ENCODE peak calls at places on chromosomes 6 and 20, in eight cellular contexts. M is stimulated activated CD8-positive, alpha-beta memory T cell treated with anti-CD3 and anti-CD28 coated beads, Interleukin-15, amount 100 ng/mL, for 4 hours; Z is CD8-positive, alpha-beta T cell; A is Calu3; F is activated naive CD8-positive, alpha-beta T cell treated with anti-CD3 and anti-CD28 coated beads for 36 hours; N is mucosa of gallbladder; D is HuH-7.5; I is choroid plexus epithelial cell. B is an unnamed sample.

GRCh38 chr20:13302647-13303425 is 81.8 kb downstream of the ISM1 start:
- DNase-seq in D (peak; percentile 59), A (peak; percentile 46), M (no peak), Z (no peak), N (no peak), F (peak; percentile 41), I (peak; percentile 39), B (no peak)

GRCh38 chr6:135212935-135213334 is 31.8 kb downstream of the MYB start:
- DNase-seq in F (no peak), A (no peak), D (no peak), M (no peak), I (peak; percentile 50), Z (no peak), N (no peak), B (no peak)

GRCh38 chr6:35497571-35498406 is 910 bp upstream of the TEAD3 start:
- DNase-seq in N (peak; percentile 55), F (peak; percentile 50), D (peak; percentile 60), M (peak; percentile 24), I (peak; percentile 82), Z (no peak), A (peak; percentile 57), B (peak; percentile 65)

GRCh38 chr6:150813319-150813992 is 52.0 kb upstream of the MTHFD1L start:
- DNase-seq in N (no peak), I (peak; percentile 7), D (no peak), F (peak; percentile 39), A (peak; percentile 9), M (no peak), Z (no peak), B (no peak)

GRCh38 chr6:51959744-51960383 is 127.5 kb downstream of the PKHD1 start:
- DNase-seq in N (peak; percentile 79), F (peak; percentile 41), M (no peak), I (peak; percentile 80), A (peak; percentile 65), Z (no peak), D (peak; percentile 11), B (peak; percentile 70)

GRCh38 chr6:15796130-15796766 is 133.4 kb upstream of the DTNBP1 start:
- DNase-seq in Z (no peak), M (no peak), I (peak; percentile 18), N (no peak), F (no peak), A (no peak), D (no peak), B (no peak)

GRCh38 chr6:162750776-162751175 is 23.0 kb downstream of the PACRG start:
- DNase-seq in D (no peak), N (no peak), I (peak; percentile 15), F (no peak), Z (no peak), M (no peak), A (no peak), B (no peak)

GRCh38 chr6:33144373-33144772 is 47.9 kb downstream of the COL11A2 start:
- DNase-seq in N (no peak), F (no peak), I (no peak), D (no peak), A (no peak), M (no peak), Z (no peak), B (no peak)

GRCh38 chr6:11251553-11252358 is 19.3 kb upstream of the NEDD9 start:
- DNase-seq in F (no peak), A (peak; percentile 60), M (no peak), N (peak; percentile 52), Z (no peak), D (no peak), I (peak; percentile 85), B (no peak)

GRCh38 chr6:159126590-159126989 is 42.6 kb upstream of the FNDC1 start:
- DNase-seq in I (no peak), F (no peak), M (no peak), A (no peak), N (no peak), D (no peak), Z (no peak), B (no peak)

GRCh38 chr20:50014570-50015562 is 32.1 kb downstream of the SNAI1 start:
- DNase-seq in Z (no peak), D (no peak), A (no peak), F (no peak), M (no peak), I (no peak), N (no peak), B (no peak)

GRCh38 chr6:37134622-37135191 is 35.2 kb upstream of the PIM1 start:
- DNase-seq in F (no peak), M (no peak), Z (no peak), N (peak; percentile 76), D (no peak), I (peak; percentile 97), A (peak; percentile 84), B (peak; percentile 57)

GRCh38 chr6:156250593-156250992 is 526.6 kb upstream of the ARID1B start:
- DNase-seq in M (peak; percentile 5), D (no peak), F (peak; percentile 43), Z (no peak), A (no peak), N (no peak), I (no peak), B (no peak)

GRCh38 chr20:35008411-35009342 is 53.0 kb downstream of the MYH7B start:
- DNase-seq in F (no peak), M (no peak), N (no peak), I (no peak), A (no peak), D (no peak), Z (no peak), B (no peak)

GRCh38 chr20:17227669-17228623 is 1.1 kb downstream of the PCSK2 start:
- DNase-seq in M (no peak), F (no peak), D (no peak), I (peak; percentile 1), A (no peak), Z (no peak), N (no peak), B (no peak)

GRCh38 chr20:18637296-18637695 is 49.4 kb downstream of the DTD1 start:
- DNase-seq in M (no peak), N (no peak), Z (no peak), A (no peak), I (no peak), D (no peak), F (no peak), B (no peak)

GRCh38 chr6:17879224-17879623 is 108.2 kb downstream of the KIF13A start:
- DNase-seq in A (no peak), I (peak; percentile 34), N (no peak), Z (no peak), F (no peak), M (no peak), D (no peak), B (no peak)

GRCh38 chr6:118860363-118860762 is 33.6 kb upstream of the ASF1A start:
- DNase-seq in I (no peak), M (no peak), D (no peak), A (no peak), N (no peak), Z (no peak), F (no peak), B (no peak)

GRCh38 chr6:9140181-9140580 is 704.8 kb upstream of the SLC35B3 start:
- DNase-seq in I (no peak), A (peak; percentile 5), N (peak; percentile 44), M (no peak), F (no peak), D (no peak), Z (no peak), B (peak; percentile 55)

GRCh38 chr6:15077964-15078363 is 167.9 kb upstream of the JARID2 start:
- DNase-seq in Z (no peak), N (no peak), I (no peak), F (no peak), A (no peak), M (no peak), D (no peak), B (no peak)

GRCh38 chr6:3022765-3023662 is 23.3 kb downstream of the NQO2 start:
- DNase-seq in M (no peak), F (peak; percentile 35), A (no peak), D (no peak), I (no peak), Z (no peak), N (no peak), B (no peak)

GRCh38 chr6:42514746-42515145 is 49.1 kb upstream of the UBR2 start:
- DNase-seq in F (no peak), A (no peak), Z (no peak), I (no peak), D (no peak), M (no peak), N (no peak), B (no peak)